ENCODE peak calls at places on chromosomes 5 and 9, in seven cellular contexts. D is substantia nigra, W is lower lobe of right lung, B is ovary, K is mesendoderm, R is lung, A is prostate gland. V is an unnamed sample.

GRCh38 chr5:122924203-122924602 is 78.8 kb downstream of the SNX24 start:
- DNase-seq in D (no peak), W (no peak), B (no peak), K (no peak), R (no peak), A (no peak), V (no peak)

GRCh38 chr5:12522116-12522515 is 617.9 kb upstream of the CTNND2 start:
- DNase-seq in D (no peak), W (no peak), B (no peak), K (peak), R (no peak), A (no peak), V (no peak)

GRCh38 chr9:99807276-99807852 is 14.3 kb upstream of the NR4A3 start:
- DNase-seq in D (peak), W (peak), B (peak), K (peak), R (peak), A (peak), V (no peak)

GRCh38 chr5:81391-82021 is 10.5 kb upstream of the PLEKHG4B start:
- DNase-seq in D (no peak), W (no peak), B (no peak), K (no peak), R (no peak), A (no peak), V (no peak)

GRCh38 chr5:82257247-82257646 is 20.9 kb downstream of the RPS23 start:
- DNase-seq in D (no peak), W (no peak), B (no peak), K (peak), R (no peak), A (no peak), V (no peak)

GRCh38 chr9:13427587-13427986 is 148.1 kb upstream of the MPDZ start:
- DNase-seq in D (no peak), W (no peak), B (no peak), K (peak), R (no peak), A (peak), V (no peak)

GRCh38 chr9:38026021-38026809 is 42.8 kb downstream of the SHB start:
- DNase-seq in D (no peak), W (no peak), B (peak), K (peak), R (peak), A (no peak), V (no peak)

GRCh38 chr5:175789670-175790069 is 81.7 kb upstream of the CPLX2 start:
- DNase-seq in D (no peak), W (no peak), B (no peak), K (no peak), R (no peak), A (no peak), V (no peak)

GRCh38 chr5:62082370-62082778 is 223.6 kb upstream of the KIF2A start:
- DNase-seq in D (no peak), W (no peak), B (no peak), K (no peak), R (no peak), A (no peak), V (no peak)

GRCh38 chr5:94153736-94154450 is 412.5 kb upstream of the POU5F2 start:
- DNase-seq in D (no peak), W (peak), B (no peak), K (no peak), R (no peak), A (no peak), V (no peak)

GRCh38 chr5:138954257-138955012 is 79.3 kb upstream of the LRRTM2 start:
- DNase-seq in D (no peak), W (no peak), B (no peak), K (peak), R (no peak), A (no peak), V (no peak)

GRCh38 chr5:175854231-175855040 is 16.9 kb upstream of the CPLX2 start:
- DNase-seq in D (no peak), W (no peak), B (no peak), K (no peak), R (no peak), A (no peak), V (no peak)

GRCh38 chr5:58184910-58185309 is 275.0 kb downstream of the PLK2 start:
- DNase-seq in D (no peak), W (no peak), B (no peak), K (no peak), R (no peak), A (no peak), V (no peak)

GRCh38 chr9:88998506-88998905 is 7.2 kb downstream of the S1PR3 start:
- DNase-seq in D (no peak), W (no peak), B (no peak), K (no peak), R (no peak), A (no peak), V (no peak)

GRCh38 chr9:117253256-117253655 is 161.6 kb downstream of the ASTN2 start:
- DNase-seq in D (no peak), W (no peak), B (no peak), K (peak), R (no peak), A (no peak), V (no peak)

GRCh38 chr9:15374825-15375224 is 47.9 kb upstream of the SNAPC3 start:
- DNase-seq in D (no peak), W (no peak), B (no peak), K (peak), R (no peak), A (no peak), V (no peak)

GRCh38 chr5:178438746-178439260 is 151.4 kb downstream of the COL23A1 start:
- DNase-seq in D (no peak), W (no peak), B (no peak), K (no peak), R (no peak), A (no peak), V (no peak)

GRCh38 chr9:121026768-121027167 is 23.3 kb downstream of the C5 start:
- DNase-seq in D (no peak), W (no peak), B (no peak), K (no peak), R (no peak), A (no peak), V (no peak)

GRCh38 chr5:150129813-150130492 is 25.7 kb downstream of the PDGFRB start:
- DNase-seq in D (peak), W (peak), B (peak), K (peak), R (peak), A (peak), V (peak)

GRCh38 chr9:91033802-91034201 is 232.2 kb downstream of the SYK start:
- DNase-seq in D (no peak), W (no peak), B (no peak), K (peak), R (no peak), A (no peak), V (peak)

GRCh38 chr5:179322071-179323025 is 22.9 kb downstream of the ADAMTS2 start:
- DNase-seq in D (no peak), W (peak), B (no peak), K (no peak), R (no peak), A (no peak), V (no peak)

GRCh38 chr5:37637165-37637845 is 202.5 kb downstream of the GDNF start:
- DNase-seq in D (no peak), W (no peak), B (no peak), K (no peak), R (no peak), A (no peak), V (no peak)

GRCh38 chr9:130359819-130360218 is 84.9 kb upstream of the ASS1 start:
- DNase-seq in D (no peak), W (no peak), B (no peak), K (peak), R (no peak), A (no peak), V (no peak)

GRCh38 chr9:125744616-125745387 is 2.4 kb upstream of the PBX3 start:
- DNase-seq in D (no peak), W (no peak), B (no peak), K (no peak), R (no peak), A (no peak), V (no peak)

GRCh38 chr5:68648944-68649874 is 433.7 kb downstream of the PIK3R1 start:
- DNase-seq in D (no peak), W (no peak), B (no peak), K (no peak), R (no peak), A (peak), V (no peak)

GRCh38 chr9:95070549-95071021 is 246.9 kb downstream of the FANCC start:
- DNase-seq in D (no peak), W (no peak), B (no peak), K (peak), R (no peak), A (no peak), V (no peak)

GRCh38 chr5:148998174-148998797 is 64.6 kb downstream of the SH3TC2 start:
- DNase-seq in D (peak), W (no peak), B (no peak), K (peak), R (peak), A (peak), V (no peak)

GRCh38 chr9:131348631-131349521 is 45.0 kb upstream of the PRRC2B start:
- DNase-seq in D (no peak), W (peak), B (no peak), K (peak), R (no peak), A (no peak), V (no peak)

GRCh38 chr9:107945961-107946360 is 456.4 kb upstream of the KLF4 start:
- DNase-seq in D (no peak), W (no peak), B (no peak), K (no peak), R (no peak), A (no peak), V (no peak)

GRCh38 chr9:37002413-37003217 is 31.5 kb downstream of the PAX5 start:
- DNase-seq in D (no peak), W (no peak), B (no peak), K (no peak), R (no peak), A (no peak), V (no peak)

DNA sequence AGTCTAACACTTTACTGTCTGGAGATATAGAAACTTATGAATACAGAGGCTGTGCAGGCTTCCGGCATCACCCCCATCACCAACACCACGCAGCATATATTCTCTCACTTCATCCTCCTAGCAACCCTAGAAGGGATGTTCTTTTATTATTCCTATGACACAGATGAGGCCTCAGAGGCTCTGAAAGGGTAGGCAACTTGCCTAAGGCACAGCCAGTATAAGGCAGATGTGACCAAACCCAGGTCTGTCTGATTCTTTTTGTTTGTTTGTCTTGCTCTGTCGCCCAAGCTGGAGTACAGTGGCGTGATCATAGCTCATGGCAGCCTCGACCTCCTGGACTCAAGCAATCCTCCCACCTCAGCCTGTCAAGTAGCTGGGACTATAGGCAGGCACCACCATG is 22.8 kb upstream of the CORO2A start:
- DNase-seq in D (no peak), W (no peak), B (no peak), K (no peak), R (no peak), A (no peak), V (no peak)
- H3K27ac ChIP-seq in D (no peak), W (no peak), B (no peak), K (no peak), R (no peak), A (peak), V (no peak)

DNA sequence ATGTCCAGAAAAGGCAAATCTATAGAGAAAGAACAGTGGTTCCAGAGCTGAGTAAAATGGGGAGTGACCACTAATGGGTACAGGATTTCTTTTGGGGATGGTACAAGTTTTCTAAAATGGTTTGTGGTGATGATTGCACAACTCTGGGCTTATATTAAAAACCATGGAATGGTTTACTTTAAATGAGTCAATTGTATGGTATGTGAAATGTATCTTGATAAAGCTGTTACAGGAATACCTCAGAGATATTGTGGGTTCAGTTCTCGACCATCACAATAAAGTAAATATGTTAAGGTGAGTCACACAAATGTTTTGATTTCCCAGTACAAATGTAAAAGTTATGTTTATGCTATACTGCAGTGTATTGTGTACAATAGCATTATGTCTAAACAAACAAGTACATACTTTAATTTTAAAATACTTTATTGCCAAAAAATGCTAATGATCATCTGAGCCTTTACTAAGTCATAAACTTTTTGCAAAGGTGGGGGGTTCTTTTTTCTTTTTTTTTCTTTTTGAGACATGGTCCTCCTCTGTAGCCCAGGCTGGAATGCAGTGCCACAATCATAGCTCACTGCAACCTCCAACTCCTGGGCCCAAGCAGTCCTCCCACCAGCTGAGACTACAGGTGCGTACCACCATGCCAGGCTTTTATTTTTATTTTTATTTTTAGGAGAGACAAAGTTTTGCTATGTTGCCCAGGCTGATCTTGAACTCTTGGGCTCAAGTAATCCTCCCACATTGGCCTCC is 65.9 kb downstream of the SHOC1 start:
- DNase-seq in D (no peak), W (no peak), B (no peak), K (no peak), R (no peak), A (no peak), V (no peak)
- H3K27ac ChIP-seq in D (no peak), W (no peak), B (no peak), K (no peak), R (no peak), A (no peak), V (no peak)

GRCh38 chr9:74309654-74310053 is 187.5 kb upstream of the RORB start:
- DNase-seq in D (no peak), W (no peak), B (no peak), K (peak), R (no peak), A (no peak), V (no peak)

GRCh38 chr9:74303945-74304344 is 193.2 kb upstream of the RORB start:
- DNase-seq in D (no peak), W (no peak), B (no peak), K (peak), R (no peak), A (no peak), V (no peak)

DNA sequence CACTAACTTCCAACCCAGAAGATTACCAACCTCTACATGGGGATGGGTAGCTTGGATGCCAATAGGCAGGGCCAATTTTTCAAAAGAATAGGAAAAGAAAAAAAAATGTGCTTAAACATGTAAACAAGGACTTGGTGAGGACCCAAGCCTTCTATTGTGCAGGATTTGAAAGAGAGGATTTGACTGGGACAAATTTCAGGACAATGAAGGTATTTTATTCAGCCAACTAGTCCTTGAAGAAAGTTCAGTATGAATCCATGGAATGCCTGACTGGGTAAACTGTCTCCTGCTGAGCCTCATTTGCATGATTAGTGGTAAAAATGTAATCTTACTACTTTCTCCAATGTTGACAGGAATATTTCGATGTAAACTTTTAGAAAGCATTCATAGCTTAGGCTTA is 192.5 kb upstream of the RORB start:
- DNase-seq in D (no peak), W (no peak), B (no peak), K (peak), R (no peak), A (no peak), V (no peak)
- H3K27ac ChIP-seq in D (no peak), W (no peak), B (no peak), K (no peak), R (no peak), A (no peak), V (no peak)

DNA sequence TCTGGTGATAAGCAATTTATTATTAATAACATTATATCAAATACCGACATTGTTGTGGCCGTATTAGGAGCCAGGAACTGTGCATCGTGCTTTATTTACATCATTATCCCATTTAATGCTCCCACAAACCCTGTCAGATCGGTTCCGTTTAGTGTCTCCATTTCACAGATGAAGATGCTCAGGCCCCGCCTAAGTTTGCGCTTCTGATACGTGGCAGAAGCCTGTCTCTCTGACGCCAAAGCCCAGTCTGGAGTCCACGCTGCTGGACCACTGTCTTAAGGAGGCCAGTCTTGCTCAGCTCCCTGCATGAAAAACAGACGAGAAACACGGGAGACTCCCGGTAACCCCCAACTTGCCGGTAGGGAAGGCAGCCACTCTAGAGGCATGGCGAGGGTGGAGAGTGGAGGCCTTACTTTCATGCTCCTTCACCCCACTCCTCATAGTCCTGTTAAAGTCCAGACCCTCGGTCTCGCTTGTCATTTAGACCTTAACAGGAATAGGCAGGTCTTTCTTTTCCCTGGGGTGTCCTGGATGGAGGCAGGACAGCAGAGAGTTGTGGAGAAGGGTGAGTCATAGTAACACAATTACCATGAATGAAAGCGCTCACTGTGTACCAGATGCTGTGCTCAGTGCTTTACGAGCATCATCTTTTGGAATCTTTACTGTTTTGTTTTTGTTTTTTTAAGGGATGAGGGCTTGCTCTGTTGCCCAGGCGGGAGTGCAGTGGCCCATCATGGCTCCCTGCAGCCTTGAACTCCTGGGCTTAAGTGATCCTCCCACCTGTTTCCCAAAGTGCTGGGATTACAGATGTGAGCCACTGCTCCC is 872 bp downstream of the TXNDC15 start:
- DNase-seq in D (peak), W (peak), B (peak), K (peak), R (peak), A (peak), V (peak)
- H3K27ac ChIP-seq in D (peak), W (peak), B (peak), K (no peak), R (peak), A (peak), V (peak)

V was measured in CD8-positive, alpha-beta T cell.